ENCODE peak calls at places on chromosome 11, in nine cellular contexts. One of them, this sample, is unnamed.

GRCh38 chr11:45238724-45239123 is 47.4 kb downstream of the SYT13 start:
- DNase-seq in body of pancreas: peak; percentile 27
- DNase-seq in neural progenitor cell: no peak
- DNase-seq in heart left ventricle: no peak
- DNase-seq in suprapubic skin: peak; percentile 23
- DNase-seq in DND-41: no peak
- DNase-seq in right lobe of liver: no peak
- DNase-seq in vagina: no peak
- DNase-seq in PC-3: peak; percentile 7
- DNase-seq in this sample: no peak

GRCh38 chr11:35618497-35619029 is 303 bp downstream of the FJX1 start:
- DNase-seq in body of pancreas: peak; percentile 28
- DNase-seq in neural progenitor cell: peak; percentile 72
- DNase-seq in heart left ventricle: peak; percentile 21
- DNase-seq in suprapubic skin: no peak
- DNase-seq in DND-41: no peak
- DNase-seq in right lobe of liver: peak; percentile 49
- DNase-seq in vagina: no peak
- DNase-seq in PC-3: peak; percentile 34
- DNase-seq in this sample: peak; percentile 16

GRCh38 chr11:44313701-44314489 is 4.0 kb upstream of the ALX4 start:
- DNase-seq in body of pancreas: no peak
- DNase-seq in neural progenitor cell: no peak
- DNase-seq in heart left ventricle: no peak
- DNase-seq in suprapubic skin: no peak
- DNase-seq in DND-41: no peak
- DNase-seq in right lobe of liver: no peak
- DNase-seq in vagina: no peak
- DNase-seq in PC-3: no peak
- DNase-seq in this sample: no peak

GRCh38 chr11:130592056-130592455 is 143.6 kb downstream of the ADAMTS15 start:
- DNase-seq in body of pancreas: no peak
- DNase-seq in neural progenitor cell: no peak
- DNase-seq in heart left ventricle: no peak
- DNase-seq in suprapubic skin: no peak
- DNase-seq in DND-41: no peak
- DNase-seq in right lobe of liver: no peak
- DNase-seq in vagina: no peak
- DNase-seq in PC-3: peak; percentile 53
- DNase-seq in this sample: no peak

GRCh38 chr11:123454060-123454651 is 24.1 kb downstream of the GRAMD1B start:
- DNase-seq in body of pancreas: no peak
- DNase-seq in neural progenitor cell: no peak
- DNase-seq in heart left ventricle: no peak
- DNase-seq in suprapubic skin: no peak
- DNase-seq in DND-41: peak; percentile 24
- DNase-seq in right lobe of liver: no peak
- DNase-seq in vagina: no peak
- DNase-seq in PC-3: peak; percentile 99
- DNase-seq in this sample: no peak

GRCh38 chr11:115133810-115134209 is 370.4 kb downstream of the CADM1 start:
- DNase-seq in body of pancreas: no peak
- DNase-seq in neural progenitor cell: no peak
- DNase-seq in heart left ventricle: no peak
- DNase-seq in suprapubic skin: no peak
- DNase-seq in DND-41: no peak
- DNase-seq in right lobe of liver: no peak
- DNase-seq in vagina: no peak
- DNase-seq in PC-3: no peak
- DNase-seq in this sample: no peak

GRCh38 chr11:14544611-14545010 is 24.4 kb upstream of the PSMA1 start:
- DNase-seq in body of pancreas: no peak
- DNase-seq in neural progenitor cell: no peak
- DNase-seq in heart left ventricle: no peak
- DNase-seq in suprapubic skin: no peak
- DNase-seq in DND-41: no peak
- DNase-seq in right lobe of liver: no peak
- DNase-seq in vagina: no peak
- DNase-seq in PC-3: no peak
- DNase-seq in this sample: no peak

GRCh38 chr11:10727259-10727851 is 23.7 kb upstream of the CTR9 start:
- DNase-seq in body of pancreas: no peak
- DNase-seq in neural progenitor cell: no peak
- DNase-seq in heart left ventricle: no peak
- DNase-seq in suprapubic skin: no peak
- DNase-seq in DND-41: no peak
- DNase-seq in right lobe of liver: no peak
- DNase-seq in vagina: no peak
- DNase-seq in PC-3: no peak
- DNase-seq in this sample: no peak

GRCh38 chr11:44718612-44719390 is 8.0 kb upstream of the TSPAN18 start:
- DNase-seq in body of pancreas: no peak
- DNase-seq in neural progenitor cell: no peak
- DNase-seq in heart left ventricle: no peak
- DNase-seq in suprapubic skin: no peak
- DNase-seq in DND-41: no peak
- DNase-seq in right lobe of liver: no peak
- DNase-seq in vagina: no peak
- DNase-seq in PC-3: no peak
- DNase-seq in this sample: no peak

DNA sequence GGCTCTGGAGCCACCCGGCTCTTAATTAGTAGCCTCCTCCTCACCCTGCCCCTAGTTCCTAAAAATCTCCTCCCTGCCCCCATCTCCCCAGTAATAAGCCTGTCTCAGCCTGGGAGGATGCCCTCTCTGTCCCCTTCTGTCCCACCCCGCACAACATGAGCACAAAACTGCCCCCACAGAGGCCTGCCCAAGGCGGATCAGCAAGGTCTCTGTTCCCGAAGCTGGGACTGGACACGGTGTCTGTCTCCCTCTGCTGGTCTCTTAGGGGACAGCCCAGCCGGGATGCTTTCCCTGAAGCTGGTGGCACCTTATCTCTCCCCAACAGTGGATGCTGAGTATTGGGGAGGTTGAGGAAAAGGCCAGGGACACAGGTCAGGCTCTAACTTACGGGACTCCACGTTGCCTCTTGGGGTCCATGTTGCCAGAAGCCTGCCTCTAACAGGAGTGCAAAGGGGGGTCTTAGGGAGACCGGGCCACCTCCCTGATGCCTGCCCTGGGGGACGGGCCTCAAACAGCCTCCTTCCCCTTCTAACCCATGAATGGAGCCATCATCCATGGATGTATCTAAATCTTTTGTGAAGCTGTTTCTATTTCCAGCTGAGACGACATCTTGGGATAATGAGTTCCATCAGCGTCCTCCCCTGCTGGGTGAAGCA is 9.2 kb upstream of the RAD9A start:
- DNase-seq in body of pancreas: peak; percentile 82
- DNase-seq in neural progenitor cell: peak; percentile 85
- DNase-seq in heart left ventricle: peak; percentile 80
- DNase-seq in suprapubic skin: peak; percentile 92
- DNase-seq in DND-41: peak; percentile 84
- DNase-seq in right lobe of liver: peak; percentile 81
- DNase-seq in vagina: no peak
- DNase-seq in PC-3: peak; percentile 93
- DNase-seq in this sample: peak; percentile 83
- TF ChIP-seq CTCF in body of pancreas: peak; percentile 96
- TF ChIP-seq CTCF in neural progenitor cell: peak; percentile 98
- TF ChIP-seq CTCF in heart left ventricle: peak; percentile 94
- TF ChIP-seq CTCF in suprapubic skin: peak; percentile 90
- TF ChIP-seq CTCF in DND-41: peak; percentile 100
- TF ChIP-seq CTCF in right lobe of liver: peak; percentile 98
- TF ChIP-seq CTCF in vagina: peak; percentile 98
- TF ChIP-seq CTCF in PC-3: peak; percentile 99
- TF ChIP-seq CTCF in this sample: peak; percentile 97

DNA sequence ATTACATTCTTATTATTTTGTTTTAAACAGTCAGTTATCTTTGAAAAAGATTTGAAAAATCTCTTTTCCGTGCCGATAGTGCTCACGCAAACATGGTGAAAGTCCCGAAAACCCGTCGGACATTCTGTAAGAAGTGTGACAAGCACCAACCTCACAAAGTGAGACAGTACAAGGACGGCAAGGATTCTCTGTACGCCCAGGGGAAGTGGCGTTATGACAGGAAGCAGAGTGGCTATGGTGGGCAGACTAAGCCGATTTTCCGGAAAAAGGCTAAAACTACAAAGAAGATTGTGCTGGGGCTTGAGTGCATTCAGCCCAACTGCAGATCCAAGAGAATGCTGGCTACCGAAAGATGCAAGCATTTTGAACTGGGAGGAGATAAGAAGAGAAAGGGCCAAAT is 28.7 kb upstream of the CTSD start:
- DNase-seq in body of pancreas: no peak
- DNase-seq in neural progenitor cell: no peak
- DNase-seq in heart left ventricle: no peak
- DNase-seq in suprapubic skin: peak; percentile 52
- DNase-seq in DND-41: peak; percentile 51
- DNase-seq in right lobe of liver: no peak
- DNase-seq in vagina: no peak
- DNase-seq in PC-3: no peak
- DNase-seq in this sample: no peak
- H3K27me3 ChIP-seq in body of pancreas: no peaks in the 10 kb centered on the region
- H3K27me3 ChIP-seq in neural progenitor cell: peaks cover 21% of the 10 kb centered on the region
- H3K27me3 ChIP-seq in heart left ventricle: no peaks in the 10 kb centered on the region
- H3K27me3 ChIP-seq in suprapubic skin: peaks cover 10% of the 10 kb centered on the region
- H3K27me3 ChIP-seq in DND-41: no peaks in the 10 kb centered on the region
- H3K27me3 ChIP-seq in right lobe of liver: no peaks in the 10 kb centered on the region
- H3K27me3 ChIP-seq in vagina: no peaks in the 10 kb centered on the region
- H3K27me3 ChIP-seq in PC-3: peaks cover 7% of the 10 kb centered on the region
- H3K27me3 ChIP-seq in this sample: no peaks in the 10 kb centered on the region

DNA sequence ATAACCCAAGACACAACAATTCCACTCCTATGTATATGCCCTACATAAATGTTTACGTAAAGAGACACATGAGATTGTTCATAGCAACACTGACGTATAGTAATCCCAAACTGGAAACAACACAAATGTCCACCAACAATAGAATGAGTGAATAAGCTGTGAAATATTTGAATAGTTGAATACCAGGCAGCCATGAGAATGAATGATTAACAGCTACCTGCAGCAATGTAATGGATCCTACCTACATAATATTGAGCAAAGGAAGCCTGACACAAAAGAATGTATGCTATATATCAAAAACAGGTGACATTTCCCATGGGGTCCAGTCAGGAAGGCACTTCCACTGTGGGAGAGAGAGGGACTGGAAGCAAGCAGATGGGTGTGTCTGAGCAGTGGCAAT is 92.8 kb upstream of the LINC01488 start:
- DNase-seq in body of pancreas: no peak
- DNase-seq in neural progenitor cell: no peak
- DNase-seq in heart left ventricle: no peak
- DNase-seq in suprapubic skin: no peak
- DNase-seq in DND-41: no peak
- DNase-seq in right lobe of liver: no peak
- DNase-seq in vagina: no peak
- DNase-seq in PC-3: peak; percentile 84
- DNase-seq in this sample: no peak
- H3K36me3 ChIP-seq in body of pancreas: no peaks in the 10 kb centered on the region
- H3K36me3 ChIP-seq in neural progenitor cell: no peaks in the 10 kb centered on the region
- H3K36me3 ChIP-seq in heart left ventricle: no peaks in the 10 kb centered on the region
- H3K36me3 ChIP-seq in suprapubic skin: no peaks in the 10 kb centered on the region
- H3K36me3 ChIP-seq in DND-41: no peaks in the 10 kb centered on the region
- H3K36me3 ChIP-seq in right lobe of liver: no peaks in the 10 kb centered on the region
- H3K36me3 ChIP-seq in vagina: no peaks in the 10 kb centered on the region
- H3K36me3 ChIP-seq in PC-3: no peaks in the 10 kb centered on the region
- H3K36me3 ChIP-seq in this sample: no peaks in the 10 kb centered on the region

DNA sequence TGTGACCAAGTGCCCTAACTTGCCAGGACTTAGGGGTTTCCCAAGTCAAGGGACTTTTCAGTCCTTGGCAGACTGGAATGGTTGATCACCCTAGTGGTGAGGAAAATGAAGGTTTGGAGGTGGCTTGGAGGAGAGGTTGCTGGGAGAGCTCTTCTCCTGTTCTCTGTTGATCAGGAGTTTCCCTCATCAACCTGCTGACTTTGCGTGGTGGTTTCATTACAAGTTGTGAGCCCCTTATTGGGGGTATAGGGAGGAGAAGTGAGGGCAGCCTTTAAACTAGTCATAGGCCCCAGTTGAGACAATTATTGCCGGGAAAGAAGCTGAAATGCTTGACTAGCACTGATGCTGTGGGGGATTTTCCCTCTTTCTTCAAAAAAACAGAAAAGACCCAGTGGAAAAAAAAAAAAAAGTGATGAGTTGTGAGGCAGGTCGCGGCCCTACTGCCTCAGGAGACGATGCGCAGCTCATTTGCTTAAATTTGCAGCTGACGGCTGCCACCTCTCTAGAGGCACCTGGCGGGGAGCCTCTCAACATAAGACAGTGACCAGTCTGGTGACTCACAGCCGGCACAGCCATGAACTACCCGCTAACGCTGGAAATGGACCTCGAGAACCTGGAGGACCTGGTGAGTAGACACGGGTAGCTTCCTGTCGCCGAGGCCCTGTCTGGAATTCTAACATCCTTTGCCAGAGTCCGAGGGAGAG is at the start of gene CXCR5:
- DNase-seq in body of pancreas: no peak
- DNase-seq in neural progenitor cell: no peak
- DNase-seq in heart left ventricle: no peak
- DNase-seq in suprapubic skin: no peak
- DNase-seq in DND-41: no peak
- DNase-seq in right lobe of liver: no peak
- DNase-seq in vagina: no peak
- DNase-seq in PC-3: no peak
- DNase-seq in this sample: no peak
- TF ChIP-seq CTCF in body of pancreas: no peak
- TF ChIP-seq CTCF in neural progenitor cell: no peak
- TF ChIP-seq CTCF in heart left ventricle: no peak
- TF ChIP-seq CTCF in suprapubic skin: no peak
- TF ChIP-seq CTCF in DND-41: no peak
- TF ChIP-seq CTCF in right lobe of liver: no peak
- TF ChIP-seq CTCF in vagina: no peak
- TF ChIP-seq CTCF in PC-3: peak; percentile 20
- TF ChIP-seq CTCF in this sample: no peak

GRCh38 chr11:83158474-83158786 is 1.5 kb downstream of the PCF11 start:
- DNase-seq in body of pancreas: no peak
- DNase-seq in neural progenitor cell: no peak
- DNase-seq in heart left ventricle: no peak
- DNase-seq in suprapubic skin: no peak
- DNase-seq in DND-41: no peak
- DNase-seq in right lobe of liver: no peak
- DNase-seq in vagina: no peak
- DNase-seq in PC-3: no peak
- DNase-seq in this sample: no peak
- H3K27me3 ChIP-seq in body of pancreas: no peaks in the 10 kb centered on the region
- H3K27me3 ChIP-seq in neural progenitor cell: no peaks in the 10 kb centered on the region
- H3K27me3 ChIP-seq in heart left ventricle: no peaks in the 10 kb centered on the region
- H3K27me3 ChIP-seq in suprapubic skin: no peaks in the 10 kb centered on the region
- H3K27me3 ChIP-seq in DND-41: no peaks in the 10 kb centered on the region
- H3K27me3 ChIP-seq in right lobe of liver: no peaks in the 10 kb centered on the region
- H3K27me3 ChIP-seq in vagina: no peaks in the 10 kb centered on the region
- H3K27me3 ChIP-seq in PC-3: no peaks in the 10 kb centered on the region
- H3K27me3 ChIP-seq in this sample: no peaks in the 10 kb centered on the region

DNA sequence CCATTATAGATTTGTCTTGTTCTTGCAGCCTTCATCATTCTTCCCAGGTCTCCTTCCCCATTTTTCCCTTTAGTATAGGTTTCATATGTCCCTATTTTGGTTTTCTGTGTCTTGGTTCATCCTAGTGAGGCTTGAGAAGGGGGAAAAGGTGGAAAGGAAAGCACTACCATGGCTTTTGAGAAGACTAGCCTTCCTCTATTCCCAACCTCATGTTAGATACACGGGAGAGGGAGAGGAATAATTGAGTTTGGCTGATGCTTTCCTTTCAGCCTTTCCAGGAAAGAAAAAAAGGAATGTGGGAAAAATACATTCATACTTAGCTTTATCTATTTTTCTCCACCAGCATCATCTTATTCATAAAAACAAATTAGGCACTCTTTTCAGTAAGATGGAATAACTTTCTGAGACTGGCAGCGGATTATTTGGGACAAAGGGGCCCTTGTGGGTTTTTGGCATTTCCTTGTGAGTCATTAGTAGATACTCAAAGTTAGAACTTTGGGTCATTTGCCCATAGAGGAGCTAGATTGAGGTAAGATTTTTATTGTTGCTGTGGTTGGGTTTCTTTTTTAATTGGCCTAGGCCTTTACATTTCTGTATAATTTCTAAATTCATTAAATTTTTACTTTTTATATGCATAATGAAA is 23.8 kb downstream of the CAPRIN1 start:
- DNase-seq in body of pancreas: no peak
- DNase-seq in neural progenitor cell: no peak
- DNase-seq in heart left ventricle: no peak
- DNase-seq in suprapubic skin: no peak
- DNase-seq in DND-41: no peak
- DNase-seq in right lobe of liver: no peak
- DNase-seq in vagina: no peak
- DNase-seq in PC-3: peak; percentile 78
- DNase-seq in this sample: no peak
- H3K36me3 ChIP-seq in body of pancreas: peaks cover 14% of the 10 kb centered on the region
- H3K36me3 ChIP-seq in neural progenitor cell: peaks cover 58% of the 10 kb centered on the region
- H3K36me3 ChIP-seq in heart left ventricle: peaks cover 72% of the 10 kb centered on the region
- H3K36me3 ChIP-seq in suprapubic skin: peaks cover 78% of the 10 kb centered on the region
- H3K36me3 ChIP-seq in DND-41: peaks cover 97% of the 10 kb centered on the region
- H3K36me3 ChIP-seq in right lobe of liver: peaks cover 8% of the 10 kb centered on the region
- H3K36me3 ChIP-seq in vagina: peaks cover 59% of the 10 kb centered on the region
- H3K36me3 ChIP-seq in PC-3: peaks cover 69% of the 10 kb centered on the region
- H3K36me3 ChIP-seq in this sample: peaks cover 56% of the 10 kb centered on the region